ENCODE peak calls at places on chromosomes 13 and 19, in ten cellular contexts. B is IMR-90, I is thoracic aorta, P is vagina, C is H7, W is heart left ventricle, G is fibroblast of lung, N is pancreas, J is transverse colon, R is astrocyte. O is an unnamed sample. For H3K36me3, the result is how much of the 10 kb centered on the place peaks cover.

GRCh38 chr19:15418112-15418587 is 638 bp downstream of the AKAP8L start:
- DNase-seq in W (peak), B (no peak), P (no peak), N (no peak), J (no peak), G (peak), R (no peak), I (no peak), C (no peak), O (no peak)

GRCh38 chr13:27379694-27380596 is 44.5 kb upstream of the GTF3A start:
- DNase-seq in W (peak), N (peak), I (no peak), P (no peak), C (peak), B (peak), R (no peak), G (no peak), J (peak), O (no peak)

GRCh38 chr13:110336108-110336507 is 29.0 kb downstream of the COL4A2 start:
- DNase-seq in G (no peak), B (no peak), J (no peak), I (no peak), P (no peak), R (no peak), N (no peak), W (no peak), C (no peak), O (no peak)

GRCh38 chr13:102905905-102906304 is 60.1 kb downstream of the ERCC5 start:
- DNase-seq in G (no peak), I (no peak), B (no peak), W (no peak), R (no peak), P (no peak), N (no peak), C (no peak), J (no peak), O (no peak)

GRCh38 chr13:46168341-46168740 is 13.6 kb downstream of the LCP1 start:
- DNase-seq in C (no peak), P (no peak), B (no peak), W (no peak), I (no peak), J (peak), G (no peak), N (no peak), R (no peak), O (no peak)

GRCh38 chr13:68727788-68728187 is 1379.8 kb upstream of the ATXN8OS start:
- DNase-seq in B (no peak), J (no peak), R (no peak), P (no peak), G (no peak), N (no peak), W (no peak), C (no peak), I (no peak), O (no peak)

GRCh38 chr13:105290596-105290995 is 1244.9 kb downstream of the EFNB2 start:
- DNase-seq in I (no peak), B (no peak), C (no peak), J (no peak), G (no peak), W (no peak), R (no peak), P (no peak), N (no peak), O (no peak)

GRCh38 chr13:29901714-29902631 is 51.6 kb upstream of the UBL3 start:
- DNase-seq in C (no peak), B (peak), W (peak), N (no peak), P (no peak), R (peak), G (peak), I (no peak), J (peak), O (peak)

GRCh38 chr13:93529961-93530360 is 303.4 kb downstream of the GPC6 start:
- DNase-seq in J (no peak), R (no peak), N (no peak), W (no peak), B (peak), C (no peak), I (no peak), G (peak), P (no peak), O (no peak)

GRCh38 chr13:112796190-112796915 is 106.5 kb downstream of the ATP11A start:
- DNase-seq in W (no peak), N (no peak), G (no peak), R (no peak), I (no peak), C (no peak), P (peak), J (no peak), B (no peak), O (no peak)

GRCh38 chr13:64074989-64075474 is 2659.4 kb upstream of the PCDH20 start:
- DNase-seq in I (no peak), P (no peak), C (no peak), R (no peak), G (no peak), B (no peak), W (no peak), N (no peak), J (no peak), O (no peak)

GRCh38 chr13:35917942-35918645 is 213.1 kb downstream of the DCLK1 start:
- DNase-seq in J (no peak), N (no peak), C (no peak), W (no peak), R (peak), P (no peak), G (peak), I (no peak), B (peak), O (no peak)

GRCh38 chr13:98343461-98343860 is 166.4 kb upstream of the RNF113B start:
- DNase-seq in N (no peak), P (no peak), B (no peak), C (no peak), J (no peak), I (no peak), R (no peak), W (no peak), G (no peak), O (no peak)

GRCh38 chr19:43395561-43395960 is 19.1 kb upstream of the TEX101 start:
- DNase-seq in N (no peak), J (peak), G (no peak), W (no peak), P (no peak), R (no peak), C (no peak), I (no peak), B (no peak), O (no peak)

GRCh38 chr19:13260883-13261653 is 110.9 kb downstream of the IER2 start:
- DNase-seq in W (no peak), J (no peak), P (no peak), C (no peak), R (peak), G (peak), N (no peak), I (no peak), B (peak), O (peak)

GRCh38 chr13:33578786-33579185 is 239.2 kb upstream of the RFC3 start:
- DNase-seq in W (no peak), J (no peak), B (no peak), C (no peak), P (no peak), N (no peak), I (no peak), R (peak), G (no peak), O (no peak)

GRCh38 chr13:21010621-21011020 is 50.8 kb downstream of the LATS2 start:
- DNase-seq in C (no peak), W (no peak), I (no peak), J (no peak), B (peak), P (no peak), R (no peak), N (no peak), G (no peak), O (no peak)

GRCh38 chr19:6378498-6378897 is 2.8 kb upstream of the PSPN start:
- DNase-seq in I (no peak), N (no peak), J (no peak), P (no peak), B (no peak), W (no peak), R (no peak), G (no peak), C (peak), O (no peak)

GRCh38 chr19:19719798-19720197 is 13.1 kb downstream of the ZNF14 start:
- DNase-seq in I (no peak), P (no peak), J (no peak), N (no peak), C (no peak), B (no peak), R (no peak), G (no peak), W (no peak), O (no peak)

GRCh38 chr13:44169018-44169909 is 204.4 kb upstream of the SERP2 start:
- DNase-seq in J (no peak), P (no peak), I (no peak), N (no peak), G (peak), R (no peak), C (no peak), B (peak), W (no peak), O (peak)

GRCh38 chr19:37886571-37886970 is 19.8 kb downstream of the WDR87 start:
- DNase-seq in I (no peak), G (no peak), P (no peak), N (no peak), B (no peak), C (no peak), J (no peak), R (no peak), W (no peak), O (no peak)

GRCh38 chr19:610801-611505 is 21.3 kb downstream of the HCN2 start:
- DNase-seq in J (peak), I (no peak), G (peak), R (peak), W (peak), P (no peak), C (no peak), N (peak), B (peak), O (no peak)

GRCh38 chr13:21884965-21885567 is 214.2 kb downstream of the FGF9 start:
- DNase-seq in I (no peak), P (no peak), N (no peak), B (no peak), G (no peak), C (no peak), W (no peak), R (no peak), J (no peak), O (no peak)

GRCh38 chr13:31545616-31546015 is 193.7 kb upstream of the RXFP2 start:
- DNase-seq in G (no peak), B (no peak), C (no peak), J (no peak), W (no peak), P (no peak), R (no peak), I (no peak), N (no peak), O (peak)

DNA sequence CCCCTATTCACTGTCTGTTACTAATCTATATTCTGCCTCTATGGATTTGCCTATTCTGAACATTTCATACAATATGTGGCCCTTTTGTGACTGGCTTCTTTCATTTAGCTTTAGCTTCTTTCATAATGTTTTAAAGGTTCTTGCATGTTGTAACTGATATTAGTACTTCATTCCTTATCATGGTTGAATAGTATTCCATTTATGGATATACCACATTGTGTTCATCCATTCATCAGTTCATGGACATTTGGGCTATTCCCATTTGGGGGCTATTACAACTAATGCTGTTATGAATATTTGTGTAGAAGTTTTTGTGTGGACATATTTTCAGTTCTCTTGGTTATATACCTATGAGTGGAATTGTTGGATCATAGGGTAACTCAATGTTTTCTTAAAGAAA is 44.4 kb upstream of the TDRD3 start:
- DNase-seq in P (no peak), B (no peak), I (no peak), N (no peak), R (no peak), J (no peak), G (no peak), W (no peak), C (no peak), O (no peak)
- H3K36me3 ChIP-seq in P (under half), B (under half), I (under half), N (under half), R (under half), J (under half), G (under half), W (under half), C (under half), O (under half)

GRCh38 chr19:16441661-16442071 is 30.1 kb downstream of the EPS15L1 start:
- DNase-seq in N (no peak), R (no peak), B (no peak), P (no peak), J (no peak), G (no peak), C (peak), I (no peak), W (no peak), O (no peak)

GRCh38 chr19:16436780-16437179 is 35.0 kb downstream of the EPS15L1 start:
- DNase-seq in G (no peak), I (no peak), W (no peak), R (no peak), J (no peak), B (no peak), N (no peak), P (no peak), C (no peak), O (no peak)

GRCh38 chr19:16433986-16434385 is 37.8 kb downstream of the EPS15L1 start:
- DNase-seq in P (no peak), J (no peak), W (no peak), B (no peak), G (no peak), N (no peak), I (no peak), R (no peak), C (no peak), O (no peak)

GRCh38 chr19:16435238-16435911 is 36.4 kb downstream of the EPS15L1 start:
- DNase-seq in I (no peak), C (no peak), B (peak), G (peak), R (peak), W (peak), N (no peak), P (no peak), J (peak), O (peak)

DNA sequence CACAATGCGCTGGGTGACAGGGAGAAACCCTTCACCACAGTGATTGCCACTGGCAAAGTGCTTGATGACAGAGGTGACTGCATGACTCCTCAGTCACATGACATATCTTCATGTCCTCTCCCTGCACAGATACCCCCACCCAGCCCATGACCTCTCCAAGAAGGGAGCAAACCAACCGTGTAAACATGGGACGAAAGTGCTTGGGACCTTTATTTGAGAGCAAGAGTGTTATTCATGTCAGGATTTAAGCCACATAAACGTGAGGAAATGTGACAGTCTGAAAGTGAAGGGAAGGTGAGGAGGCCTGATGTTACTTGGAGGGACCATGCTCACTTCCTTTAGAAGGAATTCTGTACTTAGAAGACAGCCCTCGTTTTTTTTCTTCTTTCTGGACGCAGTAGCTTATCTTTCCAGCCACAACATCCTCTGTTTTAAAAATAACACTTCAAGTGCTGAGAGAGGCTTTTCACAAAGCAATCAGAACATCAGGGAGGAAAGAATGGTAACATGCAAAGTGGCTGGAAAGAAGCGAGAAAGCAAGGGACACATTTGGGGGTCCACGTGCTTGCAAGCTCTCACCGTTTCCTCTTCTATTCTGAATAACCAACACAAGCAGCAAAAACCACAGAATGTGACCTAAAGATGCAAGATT is 35.6 kb downstream of the EPS15L1 start:
- DNase-seq in W (no peak), I (no peak), P (no peak), J (no peak), B (no peak), N (no peak), G (no peak), R (peak), C (no peak), O (no peak)
- H3K36me3 ChIP-seq in W (half or more), I (under half), P (under half), J (under half), B (under half), N (under half), G (under half), R (under half), C (under half), O (under half)

GRCh38 chr19:12093777-12094176 is 29.2 kb downstream of the ZNF844 start:
- DNase-seq in N (no peak), B (no peak), R (no peak), G (no peak), P (no peak), J (no peak), I (no peak), W (no peak), C (no peak), O (no peak)

GRCh38 chr19:12092065-12092867 is 27.7 kb downstream of the ZNF844 start:
- DNase-seq in C (peak), P (no peak), I (peak), G (peak), N (peak), W (peak), J (peak), R (peak), B (peak), O (peak)

GRCh38 chr19:12085074-12085818 is 20.7 kb downstream of the ZNF844 start:
- DNase-seq in G (no peak), R (no peak), W (no peak), J (no peak), B (peak), N (no peak), P (no peak), I (no peak), C (no peak), O (no peak)

GRCh38 chr19:12095111-12095790 is 30.7 kb downstream of the ZNF844 start:
- DNase-seq in G (peak), N (no peak), B (peak), J (no peak), P (no peak), C (no peak), I (no peak), R (no peak), W (no peak), O (no peak)

DNA sequence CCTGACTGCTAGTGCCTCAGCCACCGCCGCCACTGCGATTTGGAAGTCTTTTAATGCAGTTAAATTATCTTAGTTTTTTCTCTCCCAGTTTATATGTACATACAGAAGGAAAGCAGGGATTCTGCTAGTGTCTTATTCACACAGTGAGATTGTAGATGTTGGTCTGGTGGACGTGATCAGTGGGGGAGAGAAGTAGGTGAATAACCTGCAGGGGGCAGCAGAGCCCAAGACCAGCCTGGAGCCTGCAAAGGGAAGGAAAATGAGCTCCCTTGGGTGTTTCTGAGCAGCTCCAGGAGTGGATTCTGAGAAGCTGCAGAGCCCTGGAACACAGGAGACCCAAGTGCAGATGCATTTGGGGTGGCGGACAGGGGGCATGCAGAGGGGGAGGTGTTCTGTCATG is 26.3 kb downstream of the ZNF844 start:
- DNase-seq in R (peak), J (peak), B (peak), I (peak), P (no peak), C (peak), N (peak), G (peak), W (peak), O (no peak)
- H3K36me3 ChIP-seq in R (under half), J (under half), B (under half), I (under half), P (under half), C (under half), N (under half), G (under half), W (under half), O (under half)

DNA sequence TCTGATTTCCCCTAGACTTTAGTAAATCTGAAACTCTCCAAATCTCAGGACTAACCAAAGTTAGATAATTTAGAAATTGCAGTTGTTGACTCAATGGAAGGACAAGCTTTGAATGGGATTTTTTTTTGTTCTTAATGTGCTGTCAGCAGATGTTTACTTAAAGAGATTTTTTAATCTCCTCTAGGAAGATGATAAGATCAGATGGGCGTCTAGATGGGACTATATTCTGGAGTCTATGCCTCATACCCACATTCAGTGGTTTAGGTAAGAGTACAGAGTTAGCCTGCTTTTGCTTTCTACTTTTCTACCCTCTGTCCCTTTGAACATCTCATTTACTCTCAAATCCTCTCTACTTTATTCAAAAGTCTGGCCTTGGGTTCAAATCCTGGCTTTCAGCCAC is 39.3 kb downstream of the TM9SF2 start:
- DNase-seq in B (no peak), N (no peak), I (no peak), W (no peak), P (no peak), G (no peak), J (no peak), R (no peak), C (no peak), O (no peak)
- H3K36me3 ChIP-seq in B (under half), N (under half), I (under half), W (half or more), P (under half), G (under half), J (under half), R (under half), C (under half), O (under half)

O was measured in BJ.